ENCODE peak calls at places on chromosomes 4 and X, in four cellular contexts. L is SK-N-SH, Y is HCT116, K is heart left ventricle. X is an unnamed sample.

GRCh38 chr4:183797445-183798248 is 107.5 kb upstream of the STOX2 start:
- DNase-seq in L (peak), Y (no peak), K (peak), X (no peak)

GRCh38 chrX:124895947-124896346 is 423.7 kb upstream of the TEX13C start:
- DNase-seq in L (no peak), Y (no peak), K (no peak), X (no peak)

GRCh38 chrX:130878350-130879341 is 24.4 kb downstream of the ENOX2 start:
- DNase-seq in L (no peak), Y (peak), K (peak), X (no peak)

GRCh38 chr4:169131556-169132208 is 121.6 kb upstream of the CBR4 start:
- DNase-seq in L (no peak), Y (no peak), K (no peak), X (no peak)

GRCh38 chrX:54288989-54289388 is 68.9 kb downstream of the WNK3 start:
- DNase-seq in L (no peak), Y (no peak), K (no peak), X (no peak)

GRCh38 chr4:76674995-76675394 is 222.9 kb downstream of the SOWAHB start:
- DNase-seq in L (no peak), Y (no peak), K (no peak), X (no peak)

GRCh38 chr4:176833416-176833815 is 40.7 kb upstream of the VEGFC start:
- DNase-seq in L (no peak), Y (no peak), K (no peak), X (no peak)

GRCh38 chr4:138673053-138673452 is 342.5 kb upstream of the NOCT start:
- DNase-seq in L (no peak), Y (no peak), K (no peak), X (no peak)

GRCh38 chrX:118847676-118848075 is 24.1 kb downstream of the ZCCHC12 start:
- DNase-seq in L (peak), Y (peak), K (no peak), X (no peak)

GRCh38 chr4:128249787-128250668 is 37.6 kb downstream of the PGRMC2 start:
- DNase-seq in L (no peak), Y (peak), K (no peak), X (no peak)

GRCh38 chrX:147916375-147916968 is 4.8 kb downstream of the FMR1 start:
- DNase-seq in L (no peak), Y (no peak), K (no peak), X (no peak)

GRCh38 chrX:154719132-154719675 is 31.7 kb downstream of the GAB3 start:
- DNase-seq in L (no peak), Y (no peak), K (no peak), X (no peak)

GRCh38 chrX:123990602-123991001 is 29.1 kb downstream of the STAG2 start:
- DNase-seq in L (no peak), Y (no peak), K (no peak), X (no peak)

GRCh38 chrX:70452143-70452733 is 7.6 kb downstream of the DLG3 start:
- DNase-seq in L (peak), Y (peak), K (peak), X (peak)

GRCh38 chr4:172104534-172104933 is 291.3 kb downstream of the GALNTL6 start:
- DNase-seq in L (no peak), Y (no peak), K (no peak), X (no peak)

GRCh38 chrX:18351774-18352173 is 2.7 kb downstream of the SCML2 start:
- DNase-seq in L (no peak), Y (no peak), K (no peak), X (no peak)

GRCh38 chrX:128518508-128518907 is 466.3 kb upstream of the ACTRT1 start:
- DNase-seq in L (peak), Y (no peak), K (no peak), X (no peak)

GRCh38 chr4:89755210-89755609 is 81.8 kb downstream of the SNCA start:
- DNase-seq in L (no peak), Y (no peak), K (no peak), X (no peak)

GRCh38 chr4:133151681-133152329 is 2.7 kb downstream of the PCDH10 start:
- DNase-seq in L (peak), Y (no peak), K (no peak), X (no peak)

GRCh38 chr4:168496834-168497233 is at the start of gene PALLD:
- DNase-seq in L (no peak), Y (no peak), K (peak), X (no peak)

GRCh38 chrX:139204903-139205667 is 325.5 kb upstream of the F9 start:
- DNase-seq in L (peak), Y (no peak), K (peak), X (no peak)

GRCh38 chr4:166670341-166670740 is 564.0 kb downstream of the SPOCK3 start:
- DNase-seq in L (no peak), Y (no peak), K (no peak), X (no peak)

GRCh38 chrX:45900751-45901150 is 644.5 kb downstream of the ZNF674 start:
- DNase-seq in L (no peak), Y (no peak), K (no peak), X (no peak)
- TF ChIP-seq CTCF in L (no peak), Y (no peak), K (no peak), X (no peak)

GRCh38 chrX:134478374-134478773 is 18.4 kb downstream of the HPRT1 start:
- DNase-seq in L (no peak), Y (no peak), K (no peak), X (no peak)
- H3K4me3 ChIP-seq in L (no peak), Y (no peak), K (no peak), X (no peak)

DNA sequence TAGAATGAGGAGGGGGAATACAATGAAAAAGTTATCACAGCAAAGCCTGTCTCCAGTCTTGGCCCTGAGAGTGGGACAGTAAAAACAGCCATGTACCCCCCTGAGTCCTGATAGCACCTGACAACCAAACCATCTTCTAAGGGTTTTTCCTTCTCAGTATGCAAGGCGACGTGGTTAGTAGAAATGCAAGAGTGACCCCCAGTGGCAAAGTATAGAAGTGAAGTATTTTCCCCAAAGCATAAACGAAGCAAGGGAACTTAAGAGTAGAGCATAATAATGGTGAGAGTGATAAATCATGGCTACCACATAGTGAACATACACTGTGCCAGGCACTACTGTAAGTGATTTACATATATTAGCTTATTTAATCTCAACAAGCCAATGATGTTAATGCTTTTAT is 52.8 kb downstream of the FAM47C start:
- DNase-seq in L (peak), Y (peak), K (no peak), X (no peak)
- TF ChIP-seq CTCF in L (peak), Y (peak), K (peak), X (no peak)

DNA sequence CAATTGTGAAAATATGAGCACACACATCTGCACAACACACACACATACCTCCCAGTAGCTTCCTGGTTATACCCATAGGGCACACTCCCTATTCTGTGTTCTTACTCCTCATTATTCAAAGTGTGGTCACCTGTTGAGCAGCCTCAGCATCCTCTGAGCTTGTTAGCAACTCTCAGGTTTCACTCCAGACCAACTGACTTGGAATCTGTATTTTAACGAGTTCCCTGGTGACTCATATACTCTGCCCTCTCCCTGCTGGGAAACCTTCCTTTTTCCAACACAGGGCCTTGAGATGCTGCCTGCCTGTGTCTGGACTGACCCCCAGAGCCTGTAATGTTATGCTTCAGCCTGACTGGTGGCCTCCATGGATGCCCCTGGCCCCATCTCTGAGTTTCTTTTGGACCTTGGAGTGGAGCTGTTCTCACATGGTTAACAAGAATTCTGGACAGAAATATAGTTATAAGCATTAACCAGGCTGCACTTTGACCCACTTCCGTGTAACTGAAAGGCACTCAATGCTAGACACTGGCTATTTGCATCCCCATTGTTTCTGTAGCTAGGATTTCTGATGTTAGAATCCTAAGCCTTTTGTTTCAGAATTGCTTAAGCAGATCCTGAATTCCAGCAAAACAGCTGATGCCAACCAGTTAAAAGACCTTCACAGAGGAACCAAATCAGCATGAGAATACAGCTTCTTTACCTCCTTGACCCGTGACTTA is 262.6 kb downstream of the STIM2 start:
- DNase-seq in L (no peak), Y (peak), K (no peak), X (no peak)
- H3K4me3 ChIP-seq in L (no peak), Y (no peak), K (no peak), X (no peak)

DNA sequence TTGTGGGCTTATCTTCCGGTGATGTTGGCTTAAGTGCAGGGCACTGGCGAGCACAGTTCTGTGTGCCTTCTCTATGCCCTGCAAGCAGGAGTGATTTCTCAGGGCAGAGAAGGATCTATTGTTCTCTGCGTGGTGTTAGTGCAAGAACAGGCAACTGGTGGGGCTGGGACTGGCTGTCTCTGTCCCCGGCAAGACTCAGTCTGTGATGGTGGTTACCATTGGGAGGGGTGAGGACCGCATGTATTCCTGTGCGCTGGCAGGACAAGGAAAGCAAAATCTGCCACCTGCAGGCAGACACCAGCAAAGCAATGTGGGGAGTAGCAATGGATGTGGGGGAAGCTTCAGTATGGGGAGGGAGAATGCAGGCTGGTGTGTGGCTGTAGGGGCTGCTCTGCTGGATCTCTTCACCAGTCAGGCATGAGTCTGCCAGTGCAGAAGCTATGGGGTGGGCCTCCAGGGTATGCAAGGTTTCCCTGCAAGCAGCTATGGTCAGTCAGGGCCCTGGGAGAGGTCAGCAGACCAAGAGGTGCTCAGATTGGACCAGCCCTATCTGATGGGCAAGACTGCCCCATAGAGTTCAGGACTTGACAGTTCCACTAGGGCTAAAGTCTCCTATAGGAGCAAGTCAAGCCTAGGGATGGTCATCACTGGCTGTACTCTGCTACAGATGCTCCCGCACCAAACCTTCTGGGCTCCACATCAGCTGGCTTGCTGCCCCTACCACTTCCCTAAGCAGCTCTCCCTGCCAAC is 16.8 kb downstream of the PF4 start:
- DNase-seq in L (no peak), Y (peak), K (no peak), X (no peak)
- TF ChIP-seq CTCF in L (peak), Y (peak), K (peak), X (no peak)

DNA sequence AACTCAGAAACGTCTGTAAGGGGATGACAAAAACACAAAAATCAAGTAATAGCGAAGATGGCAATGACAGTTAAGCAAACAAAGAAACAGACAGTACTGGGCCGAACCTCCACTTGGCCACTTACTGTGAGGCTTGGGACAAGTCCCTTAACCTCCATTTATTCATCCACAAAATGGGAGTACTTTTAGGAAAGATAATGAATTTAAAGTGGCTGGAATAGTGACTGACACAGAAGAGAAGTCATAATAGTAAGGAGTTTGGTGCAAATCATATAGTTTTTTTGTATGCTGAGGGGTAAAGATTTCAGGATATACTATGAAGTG is 1.4 kb upstream of the TLR6 start:
- DNase-seq in L (no peak), Y (no peak), K (no peak), X (no peak)
- H3K4me3 ChIP-seq in L (peak), Y (no peak), K (no peak), X (no peak)

X was measured in uterus.